ENCODE peak calls at places on chromosomes 5 and 9, in five cellular contexts. One of them, this sample, is unnamed.

GRCh38 chr5:54713923-54714581 is 196.5 kb downstream of the SNX18 start:
- DNase-seq in mammary epithelial cell: no peak
- DNase-seq in body of pancreas: no peak
- DNase-seq in small intestine: no peak
- DNase-seq in heart left ventricle: no peak
- DNase-seq in this sample: no peak

GRCh38 chr5:96747718-96748117 is 60.0 kb downstream of the ERAP1 start:
- DNase-seq in mammary epithelial cell: no peak
- DNase-seq in heart left ventricle: peak; percentile 22
- DNase-seq in body of pancreas: no peak
- DNase-seq in small intestine: peak; percentile 78
- DNase-seq in this sample: no peak

GRCh38 chr5:77292026-77292757 is 81.7 kb downstream of the PDE8B start:
- DNase-seq in mammary epithelial cell: no peak
- DNase-seq in heart left ventricle: no peak
- DNase-seq in body of pancreas: no peak
- DNase-seq in small intestine: no peak
- DNase-seq in this sample: no peak

GRCh38 chr9:86443992-86444391 is 89.8 kb upstream of the TUT7 start:
- DNase-seq in mammary epithelial cell: no peak
- DNase-seq in small intestine: no peak
- DNase-seq in heart left ventricle: no peak
- DNase-seq in body of pancreas: no peak
- DNase-seq in this sample: no peak

GRCh38 chr5:73066466-73066865 is 53.9 kb upstream of the TMEM171 start:
- DNase-seq in body of pancreas: no peak
- DNase-seq in mammary epithelial cell: peak; percentile 78
- DNase-seq in heart left ventricle: no peak
- DNase-seq in small intestine: no peak
- DNase-seq in this sample: no peak

GRCh38 chr9:21750021-21750735 is 52.3 kb upstream of the MTAP start:
- DNase-seq in heart left ventricle: no peak
- DNase-seq in mammary epithelial cell: peak; percentile 52
- DNase-seq in body of pancreas: no peak
- DNase-seq in small intestine: no peak
- DNase-seq in this sample: no peak

GRCh38 chr5:173574983-173575382 is 41.5 kb downstream of the BOD1 start:
- DNase-seq in mammary epithelial cell: no peak
- DNase-seq in small intestine: no peak
- DNase-seq in body of pancreas: no peak
- DNase-seq in heart left ventricle: no peak
- DNase-seq in this sample: no peak

GRCh38 chr9:27514551-27514950 is 9.5 kb upstream of the IFNK start:
- DNase-seq in mammary epithelial cell: no peak
- DNase-seq in body of pancreas: peak; percentile 60
- DNase-seq in heart left ventricle: no peak
- DNase-seq in small intestine: no peak
- DNase-seq in this sample: no peak

GRCh38 chr9:25206027-25206426 is 472.2 kb downstream of the TUSC1 start:
- DNase-seq in body of pancreas: no peak
- DNase-seq in heart left ventricle: no peak
- DNase-seq in mammary epithelial cell: no peak
- DNase-seq in small intestine: no peak
- DNase-seq in this sample: no peak

GRCh38 chr5:135034186-135034962 is at the start of gene PITX1:
- DNase-seq in heart left ventricle: no peak
- DNase-seq in body of pancreas: peak; percentile 37
- DNase-seq in small intestine: peak; percentile 77
- DNase-seq in mammary epithelial cell: peak; percentile 60
- DNase-seq in this sample: peak; percentile 76

GRCh38 chr9:13113751-13114150 is 165.7 kb downstream of the MPDZ start:
- DNase-seq in body of pancreas: no peak
- DNase-seq in mammary epithelial cell: no peak
- DNase-seq in small intestine: no peak
- DNase-seq in heart left ventricle: no peak
- DNase-seq in this sample: no peak

GRCh38 chr9:94161673-94162072 is 77.4 kb downstream of the PTPDC1 start:
- DNase-seq in small intestine: no peak
- DNase-seq in heart left ventricle: no peak
- DNase-seq in body of pancreas: no peak
- DNase-seq in mammary epithelial cell: no peak
- DNase-seq in this sample: no peak

GRCh38 chr5:141150215-141150992 is 547 bp downstream of the PCDHB6 start:
- DNase-seq in body of pancreas: no peak
- DNase-seq in mammary epithelial cell: peak; percentile 3
- DNase-seq in small intestine: no peak
- DNase-seq in heart left ventricle: no peak
- DNase-seq in this sample: no peak

GRCh38 chr9:109856785-109857184 is 76.8 kb downstream of the PALM2AKAP2 start:
- DNase-seq in small intestine: no peak
- DNase-seq in heart left ventricle: peak; percentile 86
- DNase-seq in mammary epithelial cell: no peak
- DNase-seq in body of pancreas: no peak
- DNase-seq in this sample: peak; percentile 54

GRCh38 chr5:58019614-58020013 is 440.3 kb downstream of the PLK2 start:
- DNase-seq in small intestine: no peak
- DNase-seq in body of pancreas: no peak
- DNase-seq in heart left ventricle: peak; percentile 62
- DNase-seq in mammary epithelial cell: no peak
- DNase-seq in this sample: peak; percentile 75

GRCh38 chr9:87816041-87816440 is 66.6 kb upstream of the SPATA31E1 start:
- DNase-seq in body of pancreas: peak; percentile 23
- DNase-seq in mammary epithelial cell: no peak
- DNase-seq in small intestine: peak; percentile 11
- DNase-seq in heart left ventricle: no peak
- DNase-seq in this sample: no peak

GRCh38 chr9:125758986-125759811 is 12.0 kb downstream of the PBX3 start:
- DNase-seq in heart left ventricle: peak; percentile 10
- DNase-seq in small intestine: no peak
- DNase-seq in body of pancreas: no peak
- DNase-seq in mammary epithelial cell: no peak
- DNase-seq in this sample: no peak

GRCh38 chr9:137580209-137580957 is 1.7 kb upstream of the DPH7 start:
- DNase-seq in heart left ventricle: no peak
- DNase-seq in small intestine: no peak
- DNase-seq in body of pancreas: no peak
- DNase-seq in mammary epithelial cell: no peak
- DNase-seq in this sample: no peak

GRCh38 chr5:98954392-98955028 is 25.7 kb upstream of the CHD1 start:
- DNase-seq in body of pancreas: no peak
- DNase-seq in heart left ventricle: no peak
- DNase-seq in mammary epithelial cell: no peak
- DNase-seq in small intestine: no peak
- DNase-seq in this sample: no peak

GRCh38 chr9:132977626-132978450 is 656 bp upstream of the GFI1B start:
- DNase-seq in heart left ventricle: peak; percentile 20
- DNase-seq in small intestine: peak; percentile 82
- DNase-seq in body of pancreas: peak; percentile 68
- DNase-seq in mammary epithelial cell: peak; percentile 44
- DNase-seq in this sample: no peak

GRCh38 chr5:6832994-6833393 is 119.8 kb downstream of the TENT4A start:
- DNase-seq in body of pancreas: no peak
- DNase-seq in mammary epithelial cell: no peak
- DNase-seq in heart left ventricle: no peak
- DNase-seq in small intestine: no peak
- DNase-seq in this sample: no peak

GRCh38 chr9:18632624-18633407 is 158.9 kb downstream of the ADAMTSL1 start:
- DNase-seq in mammary epithelial cell: peak; percentile 69
- DNase-seq in body of pancreas: no peak
- DNase-seq in heart left ventricle: peak; percentile 46
- DNase-seq in small intestine: no peak
- DNase-seq in this sample: no peak

GRCh38 chr9:76082062-76082461 is 191.6 kb downstream of the PCSK5 start:
- DNase-seq in small intestine: no peak
- DNase-seq in body of pancreas: no peak
- DNase-seq in mammary epithelial cell: no peak
- DNase-seq in heart left ventricle: no peak
- DNase-seq in this sample: no peak

GRCh38 chr5:122559676-122560075 is 215.2 kb upstream of the SNX2 start:
- DNase-seq in mammary epithelial cell: no peak
- DNase-seq in heart left ventricle: no peak
- DNase-seq in small intestine: no peak
- DNase-seq in body of pancreas: no peak
- DNase-seq in this sample: no peak

GRCh38 chr5:171661146-171661545 is 124.5 kb upstream of the SMIM23 start:
- DNase-seq in body of pancreas: no peak
- DNase-seq in heart left ventricle: no peak
- DNase-seq in small intestine: no peak
- DNase-seq in mammary epithelial cell: no peak
- DNase-seq in this sample: no peak

GRCh38 chr5:111502976-111503375 is 9.4 kb downstream of the STARD4 start:
- DNase-seq in heart left ventricle: no peak
- DNase-seq in body of pancreas: no peak
- DNase-seq in small intestine: no peak
- DNase-seq in mammary epithelial cell: no peak
- DNase-seq in this sample: no peak

GRCh38 chr5:31196309-31196708 is 2.8 kb downstream of the CDH6 start:
- DNase-seq in mammary epithelial cell: no peak
- DNase-seq in body of pancreas: no peak
- DNase-seq in heart left ventricle: no peak
- DNase-seq in small intestine: no peak
- DNase-seq in this sample: no peak
- H3K27ac ChIP-seq in mammary epithelial cell: no peak overlapping the region
- H3K27ac ChIP-seq in body of pancreas: no peak overlapping the region
- H3K27ac ChIP-seq in heart left ventricle: no peak overlapping the region
- H3K27ac ChIP-seq in small intestine: no peak overlapping the region
- H3K27ac ChIP-seq in this sample: no peak overlapping the region

DNA sequence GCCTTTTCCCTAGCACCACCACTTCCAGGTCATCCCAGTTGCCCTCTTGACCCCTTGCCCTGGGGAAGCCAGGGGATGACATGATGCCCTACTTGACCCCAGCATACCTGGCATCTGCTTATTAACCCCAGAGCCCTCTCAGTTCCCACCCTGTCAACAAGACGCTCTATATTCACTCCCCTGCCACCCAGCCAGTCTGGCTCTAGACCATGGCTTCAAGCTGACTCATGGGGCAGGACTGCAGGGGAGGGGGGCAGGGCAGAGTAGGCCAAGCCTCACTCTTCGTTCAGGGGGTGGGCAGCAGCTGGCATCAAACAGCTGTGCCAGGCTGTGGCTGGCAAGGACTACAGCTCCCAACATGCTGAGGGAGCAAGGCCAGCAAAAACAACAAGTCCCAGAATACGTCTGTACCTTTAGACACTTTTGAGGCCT is 5.3 kb downstream of the ATOSB start:
- DNase-seq in small intestine: no peak
- DNase-seq in heart left ventricle: no peak
- DNase-seq in body of pancreas: no peak
- DNase-seq in mammary epithelial cell: peak; percentile 55
- DNase-seq in this sample: peak; percentile 80
- H3K4me3 ChIP-seq in small intestine: peak overlapping the region; percentile 64
- H3K4me3 ChIP-seq in heart left ventricle: peak overlapping the region; percentile 96
- H3K4me3 ChIP-seq in body of pancreas: no peak overlapping the region
- H3K4me3 ChIP-seq in mammary epithelial cell: peak overlapping the region; percentile 68
- H3K4me3 ChIP-seq in this sample: peak overlapping the region; percentile 85

GRCh38 chr5:142342128-142342981 is 17.5 kb upstream of the SPRY4 start:
- DNase-seq in small intestine: no peak
- DNase-seq in heart left ventricle: no peak
- DNase-seq in body of pancreas: no peak
- DNase-seq in mammary epithelial cell: no peak
- DNase-seq in this sample: no peak
- H3K9me3 ChIP-seq in small intestine: no peaks in the 10 kb centered on the region
- H3K9me3 ChIP-seq in heart left ventricle: peaks cover 18% of the 10 kb centered on the region
- H3K9me3 ChIP-seq in body of pancreas: no peaks in the 10 kb centered on the region
- H3K9me3 ChIP-seq in mammary epithelial cell: peaks cover 9% of the 10 kb centered on the region
- H3K9me3 ChIP-seq in this sample: peaks cover 14% of the 10 kb centered on the region

GRCh38 chr5:179484761-179485160 is 65.6 kb upstream of the RUFY1 start:
- DNase-seq in mammary epithelial cell: no peak
- DNase-seq in body of pancreas: no peak
- DNase-seq in small intestine: no peak
- DNase-seq in heart left ventricle: no peak
- DNase-seq in this sample: no peak
- H3K27ac ChIP-seq in mammary epithelial cell: no peak overlapping the region
- H3K27ac ChIP-seq in body of pancreas: no peak overlapping the region
- H3K27ac ChIP-seq in small intestine: no peak overlapping the region
- H3K27ac ChIP-seq in heart left ventricle: no peak overlapping the region
- H3K27ac ChIP-seq in this sample: no peak overlapping the region

DNA sequence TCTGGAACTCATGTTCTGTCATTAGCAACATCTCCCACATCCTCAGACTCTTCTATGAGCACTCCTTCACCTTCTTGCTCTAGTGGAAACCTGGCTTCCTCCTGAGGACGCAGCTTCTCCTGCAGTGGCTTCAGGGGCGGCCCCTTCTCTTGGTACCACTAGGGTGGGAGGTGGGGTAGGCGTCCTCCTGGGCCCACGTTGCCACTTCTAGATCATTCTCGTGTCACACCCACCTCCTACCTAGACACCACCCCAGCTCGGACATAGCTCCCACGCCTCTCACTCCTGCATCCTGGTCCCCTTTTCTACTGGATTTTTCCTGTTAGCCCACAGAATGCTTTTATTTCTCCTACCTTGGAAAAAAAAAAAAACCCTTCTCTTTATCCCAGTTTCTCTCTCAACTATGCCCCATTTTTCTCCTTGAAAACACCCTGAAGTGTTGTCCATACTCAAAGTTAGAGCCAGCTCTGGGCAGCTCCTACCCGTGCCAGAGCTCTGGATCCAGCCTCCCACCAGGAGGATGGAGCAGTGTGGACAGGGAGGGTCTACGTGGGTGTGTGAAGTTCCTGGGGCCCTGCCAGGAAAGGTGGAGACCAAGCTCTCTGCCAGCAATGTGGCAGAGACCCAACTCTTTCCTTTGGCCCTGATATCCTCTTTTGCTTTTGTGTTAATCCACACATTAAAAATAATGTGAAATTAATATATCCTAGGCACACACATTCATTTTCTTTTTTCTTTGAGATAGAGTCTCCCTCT is 179.2 kb downstream of the HSPA4 start:
- DNase-seq in body of pancreas: no peak
- DNase-seq in mammary epithelial cell: peak; percentile 23
- DNase-seq in small intestine: no peak
- DNase-seq in heart left ventricle: no peak
- DNase-seq in this sample: no peak
- H3K4me3 ChIP-seq in body of pancreas: no peak overlapping the region
- H3K4me3 ChIP-seq in mammary epithelial cell: no peak overlapping the region
- H3K4me3 ChIP-seq in small intestine: no peak overlapping the region
- H3K4me3 ChIP-seq in heart left ventricle: no peak overlapping the region
- H3K4me3 ChIP-seq in this sample: no peak overlapping the region

GRCh38 chr9:114945601-114946000 is 15.2 kb upstream of the TNFSF8 start:
- DNase-seq in body of pancreas: no peak
- DNase-seq in small intestine: no peak
- DNase-seq in heart left ventricle: no peak
- DNase-seq in mammary epithelial cell: no peak
- DNase-seq in this sample: no peak
- H3K9me3 ChIP-seq in body of pancreas: no peaks in the 10 kb centered on the region
- H3K9me3 ChIP-seq in small intestine: no peaks in the 10 kb centered on the region
- H3K9me3 ChIP-seq in heart left ventricle: no peaks in the 10 kb centered on the region
- H3K9me3 ChIP-seq in mammary epithelial cell: no peaks in the 10 kb centered on the region
- H3K9me3 ChIP-seq in this sample: no peaks in the 10 kb centered on the region

GRCh38 chr5:32508806-32509805 is 64.6 kb upstream of the ZFR start:
- DNase-seq in small intestine: no peak
- DNase-seq in body of pancreas: no peak
- DNase-seq in mammary epithelial cell: no peak
- DNase-seq in heart left ventricle: no peak
- DNase-seq in this sample: no peak
- H3K27ac ChIP-seq in small intestine: no peak overlapping the region
- H3K27ac ChIP-seq in body of pancreas: no peak overlapping the region
- H3K27ac ChIP-seq in mammary epithelial cell: no peak overlapping the region
- H3K27ac ChIP-seq in heart left ventricle: no peak overlapping the region
- H3K27ac ChIP-seq in this sample: no peak overlapping the region

GRCh38 chr9:131682261-131682660 is 57.6 kb downstream of the RAPGEF1 start:
- DNase-seq in heart left ventricle: no peak
- DNase-seq in mammary epithelial cell: no peak
- DNase-seq in body of pancreas: no peak
- DNase-seq in small intestine: no peak
- DNase-seq in this sample: no peak
- H3K4me3 ChIP-seq in heart left ventricle: peak overlapping the region; percentile 43
- H3K4me3 ChIP-seq in mammary epithelial cell: no peak overlapping the region
- H3K4me3 ChIP-seq in body of pancreas: no peak overlapping the region
- H3K4me3 ChIP-seq in small intestine: no peak overlapping the region
- H3K4me3 ChIP-seq in this sample: no peak overlapping the region